ENCODE peak calls at places on chromosomes 12 and 14, in five cellular contexts. C is activated naive CD8-positive, alpha-beta T cell treated with anti-CD3 and anti-CD28 coated beads for 36 hours; R is GM12865; Z is memory B cell; U is activated CD4-positive, CD25-positive, alpha-beta regulatory T cell treated with anti-CD3 and anti-CD28 coated beads, Interleukin-2, amount 50 U/mL, for 72 hours. Y is an unnamed sample.

GRCh38 chr14:96089401-96089800 is 50.2 kb downstream of the C14orf132 start:
- DNase-seq in C (no peak), R (no peak), Z (no peak), U (no peak), Y (no peak)

GRCh38 chr12:113471619-113472171 is at the start of gene LHX5:
- DNase-seq in C (no peak), R (no peak), Z (no peak), U (no peak), Y (no peak)

GRCh38 chr12:117441751-117442150 is 80.3 kb upstream of the NOS1 start:
- DNase-seq in C (no peak), R (no peak), Z (no peak), U (no peak), Y (no peak)

GRCh38 chr12:103858953-103859601 is 18.0 kb upstream of the NT5DC3 start:
- DNase-seq in C (no peak), R (no peak), Z (no peak), U (no peak), Y (no peak)

GRCh38 chr12:108519558-108519957 is 4.5 kb downstream of the FICD start:
- DNase-seq in C (no peak), R (peak; percentile 39), Z (no peak), U (no peak), Y (no peak)

GRCh38 chr14:83004456-83005006 is 1470.9 kb upstream of the SEL1L start:
- DNase-seq in C (no peak), R (no peak), Z (no peak), U (no peak), Y (no peak)

GRCh38 chr14:99143793-99144192 is 128.2 kb downstream of the BCL11B start:
- DNase-seq in C (no peak), R (no peak), Z (no peak), U (no peak), Y (no peak)

GRCh38 chr12:62711626-62712305 is 223.2 kb downstream of the PPM1H start:
- DNase-seq in C (no peak), R (no peak), Z (no peak), U (no peak), Y (no peak)

GRCh38 chr12:98574110-98574509 is 19.4 kb upstream of the SLC25A3 start:
- DNase-seq in C (no peak), R (no peak), Z (no peak), U (no peak), Y (no peak)

GRCh38 chr14:94380225-94381148 is 7.9 kb downstream of the SERPINA1 start:
- DNase-seq in C (no peak), R (no peak), Z (no peak), U (no peak), Y (no peak)

GRCh38 chr14:77004711-77005460 is 23.6 kb downstream of the IRF2BPL start:
- DNase-seq in C (no peak), R (no peak), Z (no peak), U (no peak), Y (no peak)

GRCh38 chr12:12548713-12549112 is 13.9 kb downstream of the DUSP16 start:
- DNase-seq in C (no peak), R (no peak), Z (no peak), U (no peak), Y (no peak)

GRCh38 chr12:66241061-66242043 is 52.3 kb downstream of the IRAK3 start:
- DNase-seq in C (no peak), R (no peak), Z (no peak), U (no peak), Y (no peak)

Y was measured in GM18507.